ENCODE peak calls at places on chromosomes 7 and 10, in eight cellular contexts. L, D, C, Y, S, N, O and Q are unnamed samples.

GRCh38 chr7:93092757-93093370 is 24.9 kb downstream of the SAMD9 start:
- DNase-seq in L (peak; percentile 10), D (peak; percentile 81), C (no peak), Y (peak; percentile 72), S (no peak), N (no peak), O (peak; percentile 29), Q (peak; percentile 15)

GRCh38 chr10:94314913-94315545 is 47.7 kb downstream of the NOC3L start:
- DNase-seq in L (no peak), D (peak; percentile 28), C (no peak), Y (no peak), S (no peak), N (no peak), O (peak; percentile 25), Q (no peak)

GRCh38 chr7:135512135-135512887 is 2.4 kb upstream of the CNOT4 start:
- DNase-seq in L (peak; percentile 31), D (peak; percentile 86), C (peak; percentile 31), Y (peak; percentile 82), S (no peak), N (peak; percentile 59), O (no peak), Q (peak; percentile 73)

GRCh38 chr7:36021917-36022550 is 131.0 kb upstream of the EEPD1 start:
- DNase-seq in L (no peak), D (no peak), C (no peak), Y (no peak), S (no peak), N (no peak), O (no peak), Q (no peak)

GRCh38 chr7:73681031-73681430 is 2.2 kb downstream of the DNAJC30 start:
- DNase-seq in L (no peak), D (no peak), C (no peak), Y (peak; percentile 72), S (no peak), N (no peak), O (no peak), Q (no peak)

GRCh38 chr7:2523941-2524807 is 4.6 kb downstream of the LFNG start:
- DNase-seq in L (no peak), D (peak; percentile 59), C (peak; percentile 60), Y (peak; percentile 85), S (no peak), N (no peak), O (no peak), Q (no peak)

GRCh38 chr10:65968871-65969270 is 957.0 kb upstream of the LRRTM3 start:
- DNase-seq in L (no peak), D (peak; percentile 8), C (no peak), Y (peak; percentile 4), S (no peak), N (no peak), O (no peak), Q (no peak)

GRCh38 chr10:29698766-29699490 is 64.2 kb upstream of the SVIL start:
- DNase-seq in L (no peak), D (no peak), C (peak; percentile 76), Y (no peak), S (no peak), N (no peak), O (no peak), Q (no peak)

GRCh38 chr10:112663181-112663879 is 216.3 kb downstream of the VTI1A start:
- DNase-seq in L (no peak), D (peak; percentile 36), C (peak; percentile 85), Y (peak; percentile 88), S (no peak), N (no peak), O (peak; percentile 25), Q (no peak)

GRCh38 chr7:77651544-77652162 is 44.6 kb upstream of the RSBN1L start:
- DNase-seq in L (no peak), D (peak; percentile 44), C (no peak), Y (peak; percentile 37), S (no peak), N (peak; percentile 26), O (no peak), Q (peak; percentile 30)

GRCh38 chr10:89959433-89960110 is 258.2 kb downstream of the KIF20B start:
- DNase-seq in L (no peak), D (no peak), C (no peak), Y (no peak), S (no peak), N (no peak), O (no peak), Q (no peak)

GRCh38 chr7:81956520-81956919 is 186.7 kb upstream of the HGF start:
- DNase-seq in L (peak; percentile 33), D (peak; percentile 81), C (no peak), Y (peak; percentile 23), S (no peak), N (no peak), O (peak; percentile 21), Q (peak; percentile 26)

GRCh38 chr10:127679642-127680255 is 57.2 kb upstream of the FOXI2 start:
- DNase-seq in L (no peak), D (peak; percentile 19), C (peak; percentile 10), Y (no peak), S (no peak), N (no peak), O (no peak), Q (no peak)

GRCh38 chr7:2982831-2983230 is 60.8 kb downstream of the CARD11 start:
- DNase-seq in L (no peak), D (no peak), C (no peak), Y (no peak), S (no peak), N (peak; percentile 56), O (no peak), Q (peak; percentile 69)

GRCh38 chr7:43585521-43585920 is 2.6 kb downstream of the STK17A start:
- DNase-seq in L (no peak), D (no peak), C (peak; percentile 23), Y (peak; percentile 88), S (no peak), N (no peak), O (peak; percentile 74), Q (no peak)

GRCh38 chr7:158377800-158378623 is 209.6 kb downstream of the PTPRN2 start:
- DNase-seq in L (no peak), D (no peak), C (no peak), Y (no peak), S (no peak), N (no peak), O (no peak), Q (no peak)

GRCh38 chr10:90925078-90926029 is 4.5 kb upstream of the ANKRD1 start:
- DNase-seq in L (no peak), D (peak; percentile 91), C (no peak), Y (no peak), S (no peak), N (no peak), O (no peak), Q (no peak)

GRCh38 chr10:30502266-30503058 is 68.5 kb downstream of the MAP3K8 start:
- DNase-seq in L (no peak), D (peak; percentile 48), C (no peak), Y (peak; percentile 14), S (no peak), N (peak; percentile 69), O (no peak), Q (peak; percentile 85)

GRCh38 chr7:150685219-150686029 is at the start of gene GIMAP2:
- DNase-seq in L (no peak), D (no peak), C (no peak), Y (peak; percentile 13), S (no peak), N (peak; percentile 57), O (no peak), Q (peak; percentile 86)

GRCh38 chr7:2782565-2782964 is 61.5 kb downstream of the GNA12 start:
- DNase-seq in L (no peak), D (no peak), C (no peak), Y (no peak), S (no peak), N (no peak), O (no peak), Q (no peak)

GRCh38 chr7:155007947-155008346 is 5.0 kb upstream of the PAXIP1 start:
- DNase-seq in L (no peak), D (peak; percentile 84), C (peak; percentile 20), Y (peak; percentile 15), S (no peak), N (no peak), O (no peak), Q (peak; percentile 64)

GRCh38 chr10:44968101-44968886 is 8.7 kb downstream of the RASSF4 start:
- DNase-seq in L (no peak), D (no peak), C (no peak), Y (no peak), S (peak; percentile 82), N (peak; percentile 61), O (no peak), Q (peak; percentile 83)

GRCh38 chr10:122390679-122391078 is 16.2 kb downstream of the PLEKHA1 start:
- DNase-seq in L (no peak), D (no peak), C (no peak), Y (no peak), S (no peak), N (no peak), O (no peak), Q (no peak)

GRCh38 chr7:30983914-30984247 is 20.1 kb downstream of the GHRHR start:
- DNase-seq in L (no peak), D (no peak), C (no peak), Y (no peak), S (no peak), N (no peak), O (no peak), Q (no peak)
- H3K4me3 ChIP-seq in L (no peak overlapping the region), D (no peak overlapping the region), C (no peak overlapping the region), Y (no peak overlapping the region), S (no peak overlapping the region), N (no peak overlapping the region), O (no peak overlapping the region), Q (no peak overlapping the region)

DNA sequence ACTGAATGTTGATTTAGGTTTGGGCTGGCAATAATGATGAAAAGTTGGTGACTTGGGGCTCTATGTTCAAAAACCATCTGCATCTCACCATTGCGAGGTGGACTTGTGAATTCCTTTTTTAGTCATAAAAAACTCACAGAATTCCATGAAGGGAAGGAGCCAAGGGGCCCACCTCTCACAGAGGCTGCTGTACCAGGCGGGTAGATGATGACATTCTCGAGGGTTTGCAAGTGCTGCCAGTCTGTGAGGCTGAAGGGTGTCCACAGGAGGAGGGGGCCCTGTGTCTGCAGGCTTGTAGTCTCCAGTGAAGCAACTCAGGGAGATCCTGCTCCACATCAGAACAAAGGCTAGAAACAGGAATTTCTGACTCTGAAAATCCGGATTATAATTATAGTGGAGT is 195.6 kb upstream of the ZNF32 start:
- DNase-seq in L (no peak), D (no peak), C (no peak), Y (no peak), S (no peak), N (no peak), O (no peak), Q (no peak)
- H3K4me3 ChIP-seq in L (no peak overlapping the region), D (no peak overlapping the region), C (no peak overlapping the region), Y (no peak overlapping the region), S (no peak overlapping the region), N (no peak overlapping the region), O (no peak overlapping the region), Q (no peak overlapping the region)

DNA sequence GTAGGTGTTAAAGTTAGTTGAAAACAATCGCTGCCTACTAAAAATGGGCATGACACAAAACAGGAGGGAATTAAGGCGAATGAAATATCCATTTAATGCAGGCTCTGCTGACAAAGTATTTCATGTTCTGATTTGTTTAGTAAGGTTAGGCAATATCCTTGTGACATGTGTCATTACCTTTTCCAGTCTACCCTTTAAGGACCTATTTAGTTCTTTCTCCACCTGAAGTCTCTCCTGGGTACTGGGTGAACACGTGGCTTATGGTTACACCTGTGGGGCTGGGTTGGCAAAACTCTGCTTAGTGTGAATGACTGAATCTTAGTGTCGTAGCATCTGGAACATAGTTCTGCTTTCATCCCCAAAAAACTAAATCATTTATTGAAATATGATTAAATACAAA is 313.5 kb downstream of the CCDC3 start:
- DNase-seq in L (no peak), D (no peak), C (no peak), Y (peak; percentile 60), S (no peak), N (no peak), O (no peak), Q (no peak)
- H3K4me3 ChIP-seq in L (no peak overlapping the region), D (no peak overlapping the region), C (no peak overlapping the region), Y (no peak overlapping the region), S (no peak overlapping the region), N (no peak overlapping the region), O (no peak overlapping the region), Q (no peak overlapping the region)

GRCh38 chr10:63256047-63256773 is 123.1 kb downstream of the NRBF2 start:
- DNase-seq in L (no peak), D (no peak), C (no peak), Y (no peak), S (no peak), N (no peak), O (no peak), Q (no peak)
- H3K4me3 ChIP-seq in L (no peak overlapping the region), D (no peak overlapping the region), C (no peak overlapping the region), Y (no peak overlapping the region), S (no peak overlapping the region), N (no peak overlapping the region), O (no peak overlapping the region), Q (no peak overlapping the region)